ENCODE peak calls at places on chromosomes 2 and 18, in seven cellular contexts. N is CD4-positive, alpha-beta memory T cell; I is hepatocyte; A is BE2C; U is GM23248; E is IMR-90; H is CD4-positive, CD25-positive, alpha-beta regulatory T cell. G is an unnamed sample. For H3K9me3, the result is how much of the 10 kb centered on the place peaks cover.

GRCh38 chr2:120344214-120344990 is 1.5 kb upstream of the INHBB start:
- DNase-seq in A (peak), U (peak), N (no peak), H (no peak), I (peak), E (no peak), G (no peak)

GRCh38 chr2:220215785-220216184 is 588.4 kb downstream of the SLC4A3 start:
- DNase-seq in U (no peak), A (no peak), H (no peak), N (no peak), I (no peak), E (no peak), G (no peak)

GRCh38 chr2:53202063-53202462 is 565.5 kb upstream of the CHAC2 start:
- DNase-seq in H (no peak), N (no peak), A (no peak), U (peak), I (peak), E (peak), G (no peak)

GRCh38 chr2:147030966-147031760 is 813.7 kb upstream of the ACVR2A start:
- DNase-seq in H (no peak), N (no peak), U (peak), E (peak), I (peak), A (no peak), G (no peak)

GRCh38 chr18:8507361-8507760 is 101.9 kb upstream of the RAB12 start:
- DNase-seq in U (peak), N (no peak), I (no peak), E (peak), A (no peak), H (no peak), G (no peak)

GRCh38 chr18:3397786-3398185 is 52.2 kb upstream of the TGIF1 start:
- DNase-seq in H (no peak), E (no peak), I (no peak), U (no peak), N (no peak), A (no peak), G (no peak)

GRCh38 chr2:65228249-65228750 is 669 bp downstream of the ACTR2 start:
- DNase-seq in U (peak), I (no peak), H (peak), A (no peak), N (no peak), E (peak), G (peak)

GRCh38 chr2:236010920-236011685 is 157.1 kb downstream of the GBX2 start:
- DNase-seq in H (no peak), A (no peak), E (no peak), I (no peak), U (no peak), N (no peak), G (no peak)

GRCh38 chr2:62313433-62314227 is 117.7 kb downstream of the B3GNT2 start:
- DNase-seq in I (no peak), U (no peak), H (no peak), N (no peak), E (no peak), A (no peak), G (peak)

GRCh38 chr2:241039416-241039815 is 41.0 kb downstream of the SNED1 start:
- DNase-seq in I (no peak), A (no peak), E (no peak), U (no peak), H (no peak), N (no peak), G (no peak)

GRCh38 chr18:55783921-55784320 is 195.9 kb upstream of the TCF4 start:
- DNase-seq in N (no peak), H (no peak), U (no peak), E (no peak), I (no peak), A (no peak), G (no peak)

GRCh38 chr2:30243231-30243630 is 11.9 kb downstream of the LBH start:
- DNase-seq in H (no peak), A (no peak), I (no peak), E (no peak), N (no peak), U (peak), G (no peak)

GRCh38 chr18:79728931-79729586 is 49.5 kb downstream of the CTDP1 start:
- DNase-seq in H (no peak), A (no peak), N (no peak), I (no peak), U (no peak), E (no peak), G (no peak)
- H3K9me3 ChIP-seq in H (half or more), A (under half), N (under half), I (under half), U (under half), E (under half), G (under half)

GRCh38 chr18:30454920-30455319 is 587.6 kb downstream of the DSC3 start:
- DNase-seq in U (no peak), E (no peak), A (no peak), N (no peak), I (no peak), H (no peak), G (no peak)
- H3K4me3 ChIP-seq in U (no peak), E (no peak), A (no peak), N (no peak), I (no peak), H (no peak), G (no peak)

DNA sequence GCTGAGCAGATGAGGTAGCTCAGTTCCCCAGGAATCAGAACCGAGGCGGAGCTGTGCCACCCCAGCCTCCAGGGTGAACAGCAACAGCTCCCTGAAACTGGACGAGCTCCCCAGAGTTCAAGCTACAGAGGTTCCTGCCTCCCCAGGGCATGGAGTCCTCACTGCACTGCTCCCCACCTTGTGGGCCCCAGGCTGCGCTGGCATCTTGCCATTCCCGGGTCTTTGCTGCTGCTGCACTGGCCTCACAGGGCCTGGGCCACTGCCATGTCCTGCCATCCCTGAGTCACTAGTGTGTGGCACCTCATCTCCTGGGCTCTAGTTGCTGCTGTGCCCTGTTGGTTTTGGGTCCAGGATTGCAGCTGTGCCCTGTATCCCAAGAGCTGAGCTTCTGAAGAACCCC is 166.9 kb downstream of the SNTG2 start:
- DNase-seq in U (no peak), H (no peak), A (no peak), I (no peak), E (no peak), N (no peak), G (no peak)
- H3K9me3 ChIP-seq in U (under half), H (under half), A (under half), I (under half), E (under half), N (under half), G (under half)

GRCh38 chr2:156341482-156342251 is 9.1 kb upstream of the NR4A2 start:
- DNase-seq in H (peak), E (peak), N (peak), A (peak), I (peak), U (peak), G (peak)

GRCh38 chr2:156339866-156340265 is 7.3 kb upstream of the NR4A2 start:
- DNase-seq in I (no peak), E (no peak), U (no peak), N (no peak), A (no peak), H (no peak), G (no peak)

GRCh38 chr2:156340818-156341481 is 8.4 kb upstream of the NR4A2 start:
- DNase-seq in H (no peak), I (no peak), U (peak), N (no peak), A (no peak), E (peak), G (no peak)

GRCh38 chr2:156339110-156339847 is 6.8 kb upstream of the NR4A2 start:
- DNase-seq in A (no peak), H (no peak), U (no peak), I (no peak), E (no peak), N (no peak), G (no peak)

GRCh38 chr2:156340377-156340776 is 7.9 kb upstream of the NR4A2 start:
- DNase-seq in E (no peak), U (peak), N (no peak), H (no peak), I (no peak), A (no peak), G (no peak)
- H3K4me3 ChIP-seq in E (no peak), U (peak), N (peak), H (peak), I (no peak), A (no peak), G (no peak)

GRCh38 chr18:31413137-31413536 is 34.4 kb upstream of the DSG3 start:
- DNase-seq in H (no peak), I (no peak), N (no peak), E (no peak), U (no peak), A (no peak), G (no peak)

GRCh38 chr18:31420032-31420431 is 27.5 kb upstream of the DSG3 start:
- DNase-seq in I (no peak), A (no peak), U (no peak), N (no peak), E (no peak), H (no peak), G (no peak)

GRCh38 chr18:31420524-31420923 is 27.0 kb upstream of the DSG3 start:
- DNase-seq in H (no peak), U (no peak), A (no peak), N (no peak), E (no peak), I (no peak), G (no peak)

GRCh38 chr18:31419457-31419932 is 28.0 kb upstream of the DSG3 start:
- DNase-seq in N (no peak), U (no peak), I (no peak), H (no peak), A (no peak), E (no peak), G (no peak)

GRCh38 chr18:31417850-31418249 is 29.7 kb upstream of the DSG3 start:
- DNase-seq in U (no peak), H (no peak), E (no peak), N (no peak), I (no peak), A (no peak), G (no peak)
- H3K9me3 ChIP-seq in U (under half), H (under half), E (under half), N (under half), I (under half), A (under half), G (under half)

GRCh38 chr2:231720971-231721640 is 12.8 kb downstream of the PTMA start:
- DNase-seq in H (no peak), A (no peak), E (no peak), N (no peak), I (no peak), U (peak), G (no peak)
- H3K4me3 ChIP-seq in H (no peak), A (no peak), E (no peak), N (no peak), I (no peak), U (no peak), G (no peak)

GRCh38 chr2:47595115-47595514 is 187.8 kb upstream of the MSH6 start:
- DNase-seq in I (no peak), H (no peak), U (no peak), A (no peak), N (no peak), E (no peak), G (no peak)
- H3K9me3 ChIP-seq in I (under half), H (under half), U (under half), A (under half), N (under half), E (under half), G (under half)

GRCh38 chr2:168345601-168346000 is 98.2 kb upstream of the STK39 start:
- DNase-seq in I (no peak), H (no peak), N (no peak), U (no peak), E (no peak), A (no peak), G (no peak)
- H3K4me3 ChIP-seq in I (no peak), H (no peak), N (no peak), U (no peak), E (no peak), A (no peak), G (no peak)

GRCh38 chr18:73254564-73254963 is 386.8 kb upstream of the NETO1 start:
- DNase-seq in U (no peak), H (no peak), A (no peak), N (no peak), E (no peak), I (no peak), G (no peak)
- H3K9me3 ChIP-seq in U (under half), H (under half), A (under half), N (under half), E (under half), I (under half), G (under half)

DNA sequence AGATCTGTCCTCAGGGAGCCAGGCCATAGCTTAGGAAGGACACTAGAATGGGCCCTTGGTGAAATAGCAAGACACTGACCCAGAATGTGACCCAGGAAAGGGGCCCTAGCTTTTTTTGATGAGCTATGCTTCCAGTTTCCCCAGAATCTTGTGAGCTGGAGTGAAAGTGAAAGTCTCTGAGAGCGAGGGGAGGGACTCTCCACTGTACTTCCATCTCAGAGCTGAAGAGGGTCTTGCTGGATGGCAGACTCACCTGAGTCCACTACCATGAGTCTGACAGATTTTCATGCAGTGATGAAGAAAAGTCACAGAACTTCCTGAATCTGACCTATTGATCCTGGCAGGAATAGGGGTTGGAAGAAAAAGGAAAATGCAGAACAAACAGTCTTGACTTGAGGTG is 3.1 kb downstream of the ARHGAP25 start:
- DNase-seq in I (no peak), U (no peak), E (no peak), H (peak), A (no peak), N (peak), G (peak)
- H3K4me3 ChIP-seq in I (no peak), U (no peak), E (no peak), H (peak), A (no peak), N (peak), G (peak)